ENCODE peak calls at places on chromosomes 11 and 22, in seven cellular contexts. G is Karpas-422, B is PC-9, S is OCI-LY7, F is HCT116, O is GM23338, J is MM.1S. L is an unnamed sample. For H3K9me2, the result is how much of the 10 kb centered on the place peaks cover.

GRCh38 chr22:32396255-32396654 is 15.8 kb downstream of the RTCB start:
- DNase-seq in B (no peak), J (no peak), O (no peak), F (no peak), G (no peak), S (no peak), L (no peak)

GRCh38 chr11:12871788-12872321 is 137.3 kb upstream of the RASSF10 start:
- DNase-seq in B (no peak), F (no peak), O (no peak), S (no peak), J (no peak), G (peak), L (peak)

GRCh38 chr11:134939905-134940304 is 527.9 kb upstream of the B3GAT1 start:
- DNase-seq in O (no peak), B (no peak), J (no peak), G (no peak), F (no peak), S (no peak), L (no peak)

GRCh38 chr11:77821349-77821851 is 456 bp downstream of the AAMDC start:
- DNase-seq in G (no peak), F (no peak), B (no peak), S (peak), O (peak), J (peak), L (peak)

GRCh38 chr11:85884581-85885021 is 29.4 kb downstream of the CCDC83 start:
- DNase-seq in O (no peak), B (no peak), S (no peak), J (no peak), G (no peak), F (no peak), L (peak)

GRCh38 chr11:14388352-14388751 is 29.4 kb upstream of the RRAS2 start:
- DNase-seq in G (no peak), B (no peak), S (no peak), J (no peak), F (no peak), O (no peak), L (peak)

GRCh38 chr11:132779487-132779886 is 752.8 kb downstream of the OPCML start:
- DNase-seq in F (no peak), B (no peak), G (no peak), J (no peak), O (peak), S (no peak), L (peak)

GRCh38 chr11:42237701-42238235 is 778.3 kb upstream of the LRRC4C start:
- DNase-seq in O (no peak), F (no peak), G (no peak), B (no peak), S (no peak), J (no peak), L (peak)

GRCh38 chr11:59400461-59401261 is 25.6 kb downstream of the OR5A2 start:
- DNase-seq in O (no peak), S (no peak), F (no peak), G (no peak), B (no peak), J (no peak), L (no peak)

GRCh38 chr11:75745807-75746206 is 22.8 kb upstream of the DGAT2 start:
- DNase-seq in S (no peak), O (no peak), F (no peak), B (no peak), J (no peak), G (no peak), L (no peak)

GRCh38 chr11:11010624-11011127 is 152.8 kb upstream of the ZBED5 start:
- DNase-seq in F (peak), S (no peak), J (no peak), B (no peak), O (peak), G (no peak), L (peak)

GRCh38 chr11:110525883-110526282 is 96.1 kb downstream of the FDX1 start:
- DNase-seq in O (no peak), J (peak), B (no peak), F (no peak), S (no peak), G (no peak), L (peak)
- H3K9me2 ChIP-seq in O (under half), J (under half), B (under half), F (under half), S (under half), G (under half), L (under half)

DNA sequence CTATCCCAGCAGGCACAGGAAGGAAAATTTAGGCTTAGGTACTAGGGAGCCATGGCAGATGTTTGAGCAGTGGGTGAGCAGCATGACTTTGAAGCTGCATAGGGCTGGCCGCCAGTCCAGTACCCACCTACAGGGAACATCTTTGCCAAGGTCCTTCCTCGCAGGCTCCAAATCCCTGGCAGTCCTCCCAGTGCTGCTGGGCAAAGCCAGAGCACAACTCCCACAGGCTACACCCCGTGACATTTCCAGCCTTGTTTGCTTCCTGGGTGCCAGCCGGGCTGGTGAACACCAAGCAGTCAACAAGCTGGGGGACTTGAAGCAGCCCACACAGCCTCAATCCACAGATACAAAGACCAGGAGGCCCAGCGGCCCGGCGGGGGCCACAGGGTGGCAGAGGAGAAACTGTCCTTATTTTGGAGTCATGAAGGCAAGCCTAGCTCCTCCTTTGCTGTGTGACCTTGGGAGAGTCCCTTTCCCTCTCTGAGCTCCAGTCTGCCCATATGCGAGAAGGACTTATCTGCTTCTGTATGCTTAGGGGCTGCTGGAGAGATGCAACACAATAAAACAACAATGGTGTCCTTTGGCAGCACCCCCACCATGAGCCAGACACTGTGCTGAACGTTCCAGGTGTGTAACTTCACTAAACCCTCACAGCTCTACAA is 28.0 kb downstream of the TPST2 start:
- DNase-seq in S (no peak), O (no peak), B (no peak), J (no peak), F (no peak), G (no peak), L (no peak)
- H3K4me2 ChIP-seq in S (no peak), O (no peak), B (no peak), J (no peak), F (no peak), G (no peak), L (no peak)

GRCh38 chr11:68654978-68655377 is 29.4 kb upstream of the GAL start:
- DNase-seq in G (no peak), J (no peak), O (no peak), S (no peak), F (no peak), B (no peak), L (no peak)

GRCh38 chr11:68655806-68656205 is 28.5 kb upstream of the GAL start:
- DNase-seq in O (no peak), B (no peak), G (no peak), S (no peak), F (no peak), J (no peak), L (no peak)

GRCh38 chr11:68657021-68657780 is 27.1 kb upstream of the GAL start:
- DNase-seq in O (no peak), S (no peak), J (no peak), F (no peak), B (no peak), G (no peak), L (no peak)

GRCh38 chr11:68653486-68654430 is 30.6 kb upstream of the GAL start:
- DNase-seq in B (no peak), F (no peak), S (no peak), J (no peak), O (no peak), G (no peak), L (no peak)

DNA sequence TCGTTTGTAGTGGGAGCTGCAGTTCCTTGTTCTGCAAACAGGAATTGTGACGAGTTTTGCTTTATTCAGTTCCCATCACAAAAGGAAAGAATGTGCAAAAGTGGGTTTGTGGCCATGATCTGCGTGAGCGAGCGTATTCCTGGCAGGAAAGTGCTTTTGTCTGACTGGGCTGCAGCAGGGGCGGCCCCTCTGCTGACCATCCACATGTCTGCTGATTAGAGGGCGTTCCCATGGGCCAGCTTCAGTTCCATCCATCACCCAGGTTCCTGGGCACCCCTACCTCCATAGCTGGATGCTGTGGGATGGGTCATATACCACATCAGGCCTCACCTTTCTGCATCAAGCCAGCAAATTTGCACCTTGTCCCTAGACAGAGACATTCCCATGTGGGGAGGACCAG is 28.9 kb upstream of the GAL start:
- DNase-seq in B (no peak), F (no peak), J (no peak), G (no peak), S (no peak), O (no peak), L (no peak)
- H3K9me2 ChIP-seq in B (under half), F (under half), J (under half), G (under half), S (under half), O (under half), L (under half)

GRCh38 chr22:40088818-40089217 is 88.9 kb upstream of the TNRC6B start:
- DNase-seq in B (no peak), S (no peak), J (no peak), F (no peak), O (no peak), G (no peak), L (no peak)

GRCh38 chr22:40094449-40094848 is 83.3 kb upstream of the TNRC6B start:
- DNase-seq in G (no peak), B (no peak), F (no peak), O (no peak), J (peak), S (peak), L (peak)
- H3K4me2 ChIP-seq in G (no peak), B (no peak), F (no peak), O (no peak), J (peak), S (peak), L (peak)

GRCh38 chr11:2943711-2944118 is 14.5 kb upstream of the PHLDA2 start:
- DNase-seq in S (no peak), F (no peak), G (no peak), O (no peak), B (no peak), J (no peak), L (peak)
- H3K9me2 ChIP-seq in S (under half), F (under half), G (under half), O (under half), B (under half), J (under half), L (under half)

GRCh38 chr22:26502688-26503561 is 9.3 kb downstream of the TFIP11 start:
- DNase-seq in F (no peak), S (peak), B (no peak), G (peak), O (peak), J (peak), L (peak)
- H3K4me2 ChIP-seq in F (no peak), S (peak), B (no peak), G (no peak), O (no peak), J (peak), L (no peak)

DNA sequence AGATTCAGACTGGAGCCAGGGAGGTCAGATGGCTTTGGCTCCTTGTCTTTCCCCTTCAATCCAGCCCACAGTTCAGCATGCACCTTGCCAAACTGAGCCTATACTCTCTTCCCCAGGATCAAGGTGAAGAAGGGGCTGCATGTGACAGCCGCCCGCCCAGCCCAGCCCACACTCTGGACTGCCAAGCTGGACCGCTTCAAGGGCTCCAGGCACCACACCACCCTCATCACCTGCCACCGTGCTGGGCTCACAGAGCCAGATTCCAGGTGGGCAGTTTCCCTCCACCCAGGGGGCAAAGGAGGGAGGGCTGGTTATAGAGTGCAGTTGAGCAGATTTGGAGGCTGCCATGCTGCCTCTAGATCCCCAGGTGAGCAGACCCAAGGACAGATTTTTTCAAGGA is 6.1 kb downstream of the TMEM132A start:
- DNase-seq in B (no peak), O (no peak), G (no peak), S (no peak), F (no peak), J (no peak), L (no peak)
- H3K9me2 ChIP-seq in B (under half), O (under half), G (under half), S (under half), F (under half), J (under half), L (under half)

GRCh38 chr11:7348432-7349298 is 97.0 kb downstream of the SYT9 start:
- DNase-seq in J (no peak), B (no peak), O (peak), G (no peak), S (no peak), F (no peak), L (peak)

GRCh38 chr11:7353100-7353499 is 101.4 kb downstream of the SYT9 start:
- DNase-seq in J (peak), B (peak), F (peak), G (peak), S (peak), O (peak), L (peak)

GRCh38 chr11:7351228-7351627 is 99.5 kb downstream of the SYT9 start:
- DNase-seq in F (no peak), J (no peak), G (no peak), S (no peak), B (no peak), O (no peak), L (no peak)

DNA sequence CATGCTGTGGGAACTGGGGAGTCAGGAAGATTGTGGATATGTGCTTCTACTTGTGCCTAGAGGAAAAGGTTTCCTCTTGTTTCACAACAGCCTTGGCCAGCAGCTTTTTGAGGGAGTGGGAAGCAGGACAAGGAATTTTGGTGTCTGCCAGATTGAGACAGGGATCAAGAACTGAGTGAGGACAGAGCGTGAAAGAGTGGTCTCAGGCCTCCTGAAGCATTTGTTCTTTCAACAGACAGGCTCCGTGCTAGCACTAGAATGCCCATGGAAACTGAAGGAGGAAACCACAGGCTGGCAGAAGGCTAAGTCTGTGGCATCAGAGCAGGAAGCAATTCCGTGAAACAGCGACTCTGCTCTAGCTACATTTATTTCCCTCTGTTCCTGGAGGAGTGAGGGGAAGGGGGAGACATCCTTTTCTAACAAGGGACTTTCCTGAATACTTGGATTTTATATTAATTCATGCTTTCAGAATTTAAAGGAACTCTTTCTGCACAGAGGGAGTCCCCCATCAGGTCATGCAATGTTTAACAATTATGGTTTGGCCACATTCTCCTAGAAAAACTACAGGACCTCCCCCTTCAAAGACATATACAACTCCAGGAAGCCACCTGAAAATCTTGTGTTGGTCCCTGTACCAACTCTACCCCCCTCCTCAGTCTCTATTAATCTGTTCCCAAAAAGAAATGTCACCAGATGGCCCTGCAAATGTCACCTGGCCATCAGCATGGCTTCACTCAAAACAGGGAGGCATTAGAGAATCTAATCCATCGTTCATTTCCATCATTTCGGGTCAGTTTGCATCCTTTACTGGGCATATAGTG is 96.1 kb downstream of the SYT9 start:
- DNase-seq in O (no peak), B (no peak), F (no peak), S (no peak), G (no peak), J (no peak), L (no peak)
- H3K4me2 ChIP-seq in O (no peak), B (no peak), F (no peak), S (no peak), G (no peak), J (no peak), L (no peak)

GRCh38 chr11:381501-382072 is 12.3 kb downstream of the B4GALNT4 start:
- DNase-seq in J (no peak), O (no peak), S (no peak), F (no peak), G (no peak), B (no peak), L (no peak)
- H3K9me2 ChIP-seq in J (under half), O (under half), S (under half), F (under half), G (under half), B (under half), L (under half)

GRCh38 chr22:46088541-46089311 is 61.6 kb upstream of the PPARA start:
- DNase-seq in F (no peak), O (no peak), S (no peak), J (no peak), B (no peak), G (no peak), L (peak)
- H3K4me2 ChIP-seq in F (no peak), O (no peak), S (no peak), J (no peak), B (no peak), G (no peak), L (peak)